ENCODE peak calls at places on chromosomes 13 and 19, in nine cellular contexts. I is K562; G is A549; K is cardiac muscle cell; U is brain microvascular endothelial cell; D is left ventricle myocardium inferior; V is CD8-positive, alpha-beta memory T cell; Z is esophagus squamous epithelium; S is left lung. C is an unnamed sample.

GRCh38 chr19:18453269-18454024 is 15.5 kb upstream of the ISYNA1 start:
- DNase-seq in G (no peak), D (no peak), V (no peak), S (no peak), I (no peak), U (no peak), Z (no peak), K (no peak), C (no peak)

GRCh38 chr19:58400916-58401824 is 5.7 kb downstream of the RNF225 start:
- DNase-seq in I (peak; percentile 99), G (peak; percentile 97), K (peak; percentile 100), U (peak; percentile 99), V (peak; percentile 99), D (peak; percentile 100), Z (peak; percentile 98), S (peak; percentile 100), C (peak; percentile 93)

GRCh38 chr19:42658148-42658547 is 63.4 kb upstream of the CEACAM8 start:
- DNase-seq in G (no peak), Z (no peak), S (no peak), I (no peak), K (peak; percentile 26), D (no peak), V (no peak), U (no peak), C (no peak)

GRCh38 chr19:1746401-1747284 is 6.7 kb upstream of the ONECUT3 start:
- DNase-seq in U (peak; percentile 9), D (no peak), S (no peak), V (no peak), K (peak; percentile 49), I (no peak), Z (no peak), G (peak; percentile 65), C (no peak)

GRCh38 chr13:66138172-66138811 is 1091.8 kb downstream of the PCDH9 start:
- DNase-seq in K (no peak), V (no peak), D (no peak), S (no peak), I (no peak), U (no peak), G (no peak), Z (no peak), C (no peak)

GRCh38 chr13:97948041-97948440 is 5.4 kb upstream of the IPO5 start:
- DNase-seq in Z (no peak), I (no peak), S (no peak), V (no peak), K (no peak), D (no peak), U (no peak), G (no peak), C (no peak)

GRCh38 chr13:40536443-40537113 is 129.9 kb downstream of the FOXO1 start:
- DNase-seq in G (no peak), K (no peak), I (no peak), U (no peak), S (no peak), Z (no peak), V (no peak), D (no peak), C (no peak)

GRCh38 chr13:31023126-31023525 is 90.7 kb downstream of the TEX26 start:
- DNase-seq in V (no peak), U (no peak), G (no peak), Z (no peak), S (no peak), D (no peak), K (no peak), I (no peak), C (no peak)

GRCh38 chr13:26589754-26590153 is 32.3 kb downstream of the WASF3 start:
- DNase-seq in Z (no peak), U (peak; percentile 33), G (no peak), V (no peak), K (peak; percentile 45), D (no peak), I (no peak), S (no peak), C (no peak)

GRCh38 chr13:32639502-32640105 is 53.4 kb downstream of the PDS5B start:
- DNase-seq in Z (no peak), I (peak; percentile 21), G (peak; percentile 17), S (no peak), D (no peak), K (peak; percentile 82), V (peak; percentile 36), U (peak; percentile 72), C (peak; percentile 25)

GRCh38 chr13:83009987-83010386 is 872.3 kb downstream of the SLITRK1 start:
- DNase-seq in V (no peak), D (no peak), G (no peak), U (no peak), I (no peak), Z (no peak), S (no peak), K (no peak), C (no peak)

GRCh38 chr19:45863840-45864628 is at the start of gene FOXA3:
- DNase-seq in V (peak; percentile 55), U (no peak), G (peak; percentile 96), S (peak; percentile 47), I (peak; percentile 96), K (peak; percentile 32), Z (no peak), D (no peak), C (no peak)

GRCh38 chr13:77397636-77398035 is 70.7 kb upstream of the MYCBP2 start:
- DNase-seq in S (no peak), Z (no peak), V (no peak), D (no peak), G (no peak), K (peak; percentile 3), I (no peak), U (no peak), C (no peak)

GRCh38 chr13:44050450-44051063 is 170.9 kb downstream of the LACC1 start:
- DNase-seq in Z (no peak), D (no peak), S (no peak), U (peak; percentile 42), G (no peak), I (peak; percentile 4), K (peak; percentile 54), V (no peak), C (no peak)

GRCh38 chr13:24923305-24923640 is 159.3 kb downstream of the RNF17 start:
- DNase-seq in I (peak; percentile 13), S (no peak), V (no peak), U (peak; percentile 43), D (no peak), Z (no peak), K (peak; percentile 87), G (peak; percentile 4), C (peak; percentile 26)

GRCh38 chr19:44176590-44176989 is 11.7 kb downstream of the ZNF226 start:
- DNase-seq in V (no peak), G (no peak), K (no peak), U (no peak), I (no peak), D (no peak), Z (no peak), S (no peak), C (no peak)
- H3K4me3 ChIP-seq in V (no peak overlapping the region), G (no peak overlapping the region), K (no peak overlapping the region), U (no peak overlapping the region), I (no peak overlapping the region), D (no peak overlapping the region), Z (no peak overlapping the region), S (no peak overlapping the region), C (no peak overlapping the region)

DNA sequence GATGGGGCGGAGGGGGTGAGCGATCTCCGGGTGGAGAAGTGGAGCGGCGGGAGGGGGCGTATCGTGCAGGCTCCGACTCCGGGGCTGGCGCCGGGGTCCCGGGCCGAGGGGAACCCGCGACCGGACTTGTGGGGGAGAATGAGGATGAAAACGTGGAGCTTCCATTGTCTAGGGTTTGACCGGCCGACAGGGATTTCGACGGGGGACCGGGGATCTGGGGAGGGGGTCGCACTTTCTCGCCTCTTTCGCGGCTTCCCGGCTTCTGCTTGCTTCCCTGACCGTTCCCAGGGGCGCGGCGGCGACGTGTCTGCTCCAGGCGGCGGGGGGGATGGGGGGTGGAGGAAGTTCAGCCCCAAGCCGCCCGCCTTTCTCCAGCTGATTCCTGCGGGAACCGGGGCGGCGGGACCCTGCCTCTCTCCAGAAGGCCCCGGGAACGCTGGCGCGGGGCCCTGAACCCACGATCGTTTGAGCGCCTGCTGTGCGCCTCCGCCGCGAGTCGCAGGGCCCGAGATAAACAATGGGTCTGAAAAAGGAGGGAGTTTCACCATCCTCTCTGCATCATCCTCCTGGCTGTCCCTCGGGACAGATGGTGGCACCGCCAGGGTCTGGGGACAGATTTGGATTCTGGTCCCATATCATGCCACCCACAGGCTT is 790 bp downstream of the TPM4 start:
- DNase-seq in S (peak; percentile 66), Z (no peak), D (peak; percentile 75), K (peak; percentile 66), V (no peak), I (peak; percentile 33), U (no peak), G (no peak), C (no peak)
- H3K4me3 ChIP-seq in S (peak overlapping the region; percentile 90), Z (peak overlapping the region; percentile 59), D (peak overlapping the region; percentile 84), K (peak overlapping the region; percentile 86), V (peak overlapping the region; percentile 69), I (peak overlapping the region; percentile 81), U (peak overlapping the region; percentile 92), G (peak overlapping the region; percentile 99), C (peak overlapping the region; percentile 99)

DNA sequence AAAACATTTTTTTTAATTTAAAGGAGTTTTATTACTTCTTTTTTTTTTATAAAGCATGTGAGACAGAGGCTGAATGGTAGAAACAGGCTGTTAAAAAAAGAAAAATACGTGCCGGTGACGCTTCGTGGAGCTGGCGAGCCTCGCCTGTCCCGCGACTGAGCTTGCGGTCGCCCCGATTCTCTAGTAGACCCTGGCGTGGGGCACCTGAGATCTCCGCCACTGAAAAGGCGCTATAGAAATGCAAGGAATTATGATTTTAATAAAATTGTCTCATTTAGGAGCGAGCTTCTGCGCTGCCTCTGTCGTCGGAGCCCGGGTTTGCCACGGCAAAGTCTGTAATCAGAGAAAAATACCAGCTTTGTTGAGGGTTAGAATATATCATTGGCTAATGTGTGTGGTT is 18.4 kb downstream of the NFIX start:
- DNase-seq in V (no peak), G (no peak), K (no peak), S (no peak), I (no peak), Z (no peak), D (no peak), U (no peak), C (no peak)
- H3K4me3 ChIP-seq in V (peak overlapping the region; percentile 52), G (no peak overlapping the region), K (no peak overlapping the region), S (peak overlapping the region; percentile 24), I (no peak overlapping the region), Z (peak overlapping the region; percentile 26), D (peak overlapping the region; percentile 59), U (peak overlapping the region; percentile 51), C (peak overlapping the region; percentile 5)

GRCh38 chr19:5230730-5231555 is 109.7 kb downstream of the PTPRS start:
- DNase-seq in U (no peak), K (no peak), Z (no peak), I (no peak), V (no peak), S (no peak), D (no peak), G (no peak), C (no peak)

GRCh38 chr19:5228932-5229777 is 111.5 kb downstream of the PTPRS start:
- DNase-seq in I (no peak), Z (no peak), G (peak; percentile 23), D (no peak), U (no peak), S (no peak), V (no peak), K (peak; percentile 43), C (no peak)

GRCh38 chr19:5228490-5228889 is 112.1 kb downstream of the PTPRS start:
- DNase-seq in D (no peak), I (no peak), Z (no peak), U (no peak), G (no peak), K (no peak), S (no peak), V (no peak), C (no peak)

GRCh38 chr19:5231857-5232503 is 108.6 kb downstream of the PTPRS start:
- DNase-seq in I (no peak), K (peak; percentile 38), G (no peak), U (no peak), Z (no peak), S (no peak), V (no peak), D (no peak), C (no peak)

GRCh38 chr19:5229778-5230165 is 110.8 kb downstream of the PTPRS start:
- DNase-seq in Z (no peak), V (no peak), U (no peak), I (no peak), G (no peak), D (no peak), K (no peak), S (no peak), C (no peak)
- H3K4me3 ChIP-seq in Z (peak overlapping the region; percentile 8), V (no peak overlapping the region), U (no peak overlapping the region), I (no peak overlapping the region), G (peak overlapping the region; percentile 47), D (peak overlapping the region; percentile 37), K (no peak overlapping the region), S (peak overlapping the region; percentile 17), C (no peak overlapping the region)